ENCODE peak calls at places on chromosomes 11 and 22, in seven cellular contexts. L, I, F, B, S, E and Z are unnamed samples.
A peak's percentile ranks its signal among the peaks of the same experiment; 100 is the strongest.

GRCh38 chr22:46070215-46070721 is 80.1 kb upstream of the PPARA start:
- DNase-seq in B (peak; percentile 25), I (peak; percentile 62), E (no peak), L (peak; percentile 41), S (no peak), F (peak; percentile 94), Z (no peak)

GRCh38 chr22:26466196-26466595 is 17.4 kb downstream of the HPS4 start:
- DNase-seq in B (no peak), I (no peak), F (no peak), E (no peak), S (no peak), L (no peak), Z (no peak)

GRCh38 chr11:134043821-134044420 is 25.0 kb upstream of the JAM3 start:
- DNase-seq in S (no peak), E (no peak), B (no peak), I (no peak), L (no peak), F (no peak), Z (no peak)

GRCh38 chr11:17992916-17993315 is 19.9 kb downstream of the SERGEF start:
- DNase-seq in I (no peak), L (no peak), E (no peak), B (no peak), S (no peak), F (no peak), Z (no peak)

GRCh38 chr11:102552447-102553200 is 22.1 kb upstream of the MMP7 start:
- DNase-seq in L (no peak), S (no peak), E (no peak), F (no peak), I (no peak), B (no peak), Z (no peak)

GRCh38 chr11:2770556-2771301 is 70.9 kb upstream of the KCNQ1OT1 start:
- DNase-seq in E (no peak), I (peak; percentile 2), S (peak; percentile 2), B (peak; percentile 13), L (no peak), F (no peak), Z (no peak)

GRCh38 chr11:6200975-6201374 is 2.0 kb downstream of the OR52W1 start:
- DNase-seq in L (no peak), E (no peak), B (no peak), I (peak; percentile 26), F (peak; percentile 66), S (no peak), Z (no peak)

GRCh38 chr11:72228229-72228843 is 3.8 kb downstream of the INPPL1 start:
- DNase-seq in E (no peak), I (peak; percentile 5), S (no peak), L (no peak), B (no peak), F (no peak), Z (no peak)

GRCh38 chr11:112882494-112883381 is 78.5 kb upstream of the NCAM1 start:
- DNase-seq in E (no peak), F (no peak), S (no peak), B (no peak), I (peak; percentile 48), L (no peak), Z (no peak)

GRCh38 chr11:19979519-19979845 is 180.8 kb downstream of the DBX1 start:
- DNase-seq in F (no peak), I (no peak), E (peak; percentile 28), S (no peak), L (no peak), B (no peak), Z (peak; percentile 35)

GRCh38 chr11:5369793-5370192 is 13.8 kb upstream of the OR51M1 start:
- DNase-seq in B (no peak), L (no peak), E (peak; percentile 14), I (no peak), F (no peak), S (peak; percentile 26), Z (peak; percentile 17)

GRCh38 chr11:70834984-70835560 is 417.3 kb downstream of the SHANK2 start:
- DNase-seq in F (no peak), S (no peak), I (no peak), E (no peak), L (no peak), B (no peak), Z (no peak)

GRCh38 chr11:65422633-65423515 is at the start of gene NEAT1:
- DNase-seq in E (peak; percentile 79), I (peak; percentile 99), S (peak; percentile 80), F (peak; percentile 98), L (no peak), B (peak; percentile 88), Z (peak; percentile 80)

GRCh38 chr11:74185285-74185684 is 14.2 kb downstream of the PPME1 start:
- DNase-seq in I (no peak), L (no peak), B (no peak), E (no peak), F (no peak), S (no peak), Z (no peak)